ENCODE peak calls at places on chromosomes 7 and 10, in six cellular contexts. P is HCT116, D is IMR-90, L is heart left ventricle, V is endothelial cell of umbilical vein, N is body of pancreas. B is an unnamed sample.

GRCh38 chr10:90302758-90303443 is 554.9 kb downstream of the HTR7 start:
- DNase-seq in D (no peak), N (no peak), P (no peak), V (no peak), L (no peak), B (no peak)

GRCh38 chr7:100370303-100370702 is 3.0 kb upstream of the PILRA start:
- DNase-seq in V (no peak), P (no peak), L (no peak), N (no peak), D (no peak), B (no peak)

GRCh38 chr7:2934211-2934731 is 90.2 kb upstream of the GNA12 start:
- DNase-seq in V (peak; percentile 44), D (peak; percentile 70), P (peak; percentile 8), N (no peak), L (no peak), B (no peak)

GRCh38 chr10:1846050-1846449 is 108.7 kb upstream of the ADARB2 start:
- DNase-seq in N (no peak), L (no peak), D (no peak), P (no peak), V (no peak), B (no peak)

GRCh38 chr7:34066968-34067367 is 161.6 kb downstream of the BMPER start:
- DNase-seq in V (no peak), D (no peak), N (no peak), P (no peak), L (no peak), B (no peak)

GRCh38 chr7:17552952-17553351 is 254.5 kb downstream of the AHR start:
- DNase-seq in D (no peak), P (no peak), V (no peak), L (no peak), N (no peak), B (no peak)

GRCh38 chr7:139060838-139061237 is 25.0 kb upstream of the ZC3HAV1L start:
- DNase-seq in V (peak; percentile 24), L (no peak), N (no peak), P (no peak), D (peak; percentile 37), B (no peak)

GRCh38 chr10:34396669-34397068 is 418.4 kb downstream of the PARD3 start:
- DNase-seq in D (no peak), V (no peak), L (no peak), N (no peak), P (no peak), B (no peak)

GRCh38 chr7:27161214-27161720 is 4.1 kb downstream of the HOXA9 start:
- DNase-seq in N (no peak), V (no peak), D (no peak), P (no peak), L (no peak), B (peak; percentile 31)

GRCh38 chr10:35605191-35605590 is at the start of gene GJD4:
- DNase-seq in V (no peak), D (no peak), N (no peak), L (no peak), P (no peak), B (no peak)

GRCh38 chr10:49023752-49024151 is 84.1 kb upstream of the LRRC18 start:
- DNase-seq in N (no peak), D (peak; percentile 30), V (no peak), P (no peak), L (no peak), B (peak; percentile 54)

GRCh38 chr7:2956526-2957368 is 86.9 kb downstream of the CARD11 start:
- DNase-seq in P (peak; percentile 15), L (no peak), V (peak; percentile 46), N (no peak), D (peak; percentile 67), B (no peak)

GRCh38 chr10:30557884-30558283 is 71.7 kb downstream of the LYZL2 start:
- DNase-seq in V (no peak), D (peak; percentile 47), L (no peak), P (no peak), N (no peak), B (no peak)

GRCh38 chr10:131881104-131881880 is 19.5 kb upstream of the PPP2R2D start:
- DNase-seq in V (no peak), P (no peak), L (no peak), N (no peak), D (no peak), B (peak; percentile 9)

GRCh38 chr10:119104653-119105024 is 726 bp downstream of the DENND10 start:
- DNase-seq in L (peak; percentile 24), V (peak; percentile 50), P (no peak), N (peak; percentile 25), D (no peak), B (no peak)

GRCh38 chr7:101898019-101898575 is 80.7 kb downstream of the CUX1 start:
- DNase-seq in D (no peak), N (no peak), V (peak; percentile 50), P (no peak), L (no peak), B (no peak)

DNA sequence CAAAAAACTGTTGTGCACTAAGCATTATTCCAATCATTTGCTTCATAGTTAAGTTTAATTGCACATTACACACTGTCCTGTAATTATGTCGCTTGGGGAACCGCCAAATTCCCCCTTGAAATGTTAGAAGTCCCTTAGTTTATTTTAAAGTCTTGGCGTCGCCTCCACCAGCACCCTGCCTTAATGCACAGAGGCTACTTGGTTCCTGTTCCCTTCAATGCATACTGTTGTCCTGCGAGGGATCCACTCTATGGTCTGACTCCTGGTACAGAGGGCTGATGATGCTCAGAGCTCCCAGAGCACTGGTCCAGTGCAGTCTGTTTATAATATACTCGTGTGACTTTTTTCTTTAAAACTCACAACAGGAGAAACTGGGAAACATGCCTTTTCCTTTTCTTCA is 330.6 kb downstream of the ELMO1 start:
- DNase-seq in N (no peak), D (no peak), P (no peak), V (no peak), L (no peak), B (no peak)
- TF ChIP-seq POLR2A in N (no peak), D (no peak), P (no peak), V (no peak), L (no peak), B (no peak)

GRCh38 chr10:5606864-5607263 is 59.5 kb downstream of the ASB13 start:
- DNase-seq in D (no peak), N (no peak), L (no peak), P (no peak), V (no peak), B (no peak)
- TF ChIP-seq CTCF in D (no peak), N (no peak), L (peak; percentile 18), P (no peak), V (no peak), B (no peak)

DNA sequence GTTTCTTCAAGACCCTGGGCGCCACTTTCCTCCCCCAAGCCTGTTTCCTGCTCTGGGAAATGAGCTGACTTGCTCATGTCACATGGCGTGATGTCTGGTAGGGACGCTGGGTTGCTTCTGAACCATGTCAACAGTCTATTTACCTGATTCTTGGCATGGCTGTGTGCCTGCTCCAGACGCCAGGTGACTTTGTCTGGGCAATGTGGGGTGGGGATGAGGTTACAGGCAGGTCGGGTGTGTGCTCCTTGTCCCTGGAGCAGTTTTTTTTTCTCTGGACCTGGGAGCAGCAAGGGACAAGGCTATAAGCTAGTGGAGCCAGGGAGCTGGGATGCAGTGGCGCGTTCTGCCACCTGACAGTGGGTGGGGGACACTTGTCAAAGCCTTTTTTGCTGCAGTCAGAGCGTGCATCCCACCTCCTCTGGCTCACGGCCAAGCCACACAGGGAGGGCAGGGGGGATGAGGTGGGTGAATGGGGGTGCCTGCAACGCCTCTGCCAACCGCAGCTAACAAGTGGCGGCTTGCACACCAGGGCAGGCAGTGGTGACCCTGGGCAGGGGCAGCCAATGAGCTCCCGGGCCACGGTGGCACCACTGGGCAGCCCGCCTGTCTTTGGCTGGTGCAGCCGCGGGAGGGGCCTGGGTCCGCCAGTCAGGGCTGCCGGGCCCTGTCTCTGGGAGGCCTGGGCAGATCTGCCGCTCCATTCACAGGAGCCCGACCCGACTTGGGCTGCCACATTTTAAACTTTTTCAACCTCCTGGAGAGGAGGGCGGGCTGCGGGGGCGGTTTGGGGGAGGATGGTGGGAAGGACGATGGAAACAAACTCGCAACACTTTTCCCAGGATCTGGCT is 22.9 kb downstream of the DNAJB12 start:
- DNase-seq in L (peak; percentile 90), N (peak; percentile 95), V (peak; percentile 86), D (peak; percentile 31), P (peak; percentile 80), B (peak; percentile 77)
- TF ChIP-seq POLR2A in L (peak; percentile 43), N (peak; percentile 18), V (no peak), D (no peak), P (peak; percentile 36), B (no peak)

GRCh38 chr7:123797673-123798526 is 47.1 kb upstream of the HYAL4 start:
- DNase-seq in P (peak; percentile 66), N (no peak), L (no peak), V (peak; percentile 82), D (peak; percentile 78), B (no peak)
- TF ChIP-seq CTCF in P (peak; percentile 41), N (peak; percentile 74), L (peak; percentile 68), V (no peak), D (peak; percentile 61), B (no peak)

GRCh38 chr10:73096452-73097304 is at the start of gene P4HA1:
- DNase-seq in D (peak; percentile 96), V (peak; percentile 99), L (peak; percentile 99), P (peak; percentile 91), N (peak; percentile 98), B (peak; percentile 99)

GRCh38 chr10:73094986-73095478 is 1.6 kb downstream of the P4HA1 start:
- DNase-seq in P (no peak), N (no peak), D (no peak), V (no peak), L (no peak), B (no peak)

GRCh38 chr10:73097305-73097670 is 622 bp upstream of the P4HA1 start:
- DNase-seq in L (no peak), P (no peak), N (no peak), V (no peak), D (no peak), B (no peak)

GRCh38 chr10:73095479-73096021 is 1.1 kb downstream of the P4HA1 start:
- DNase-seq in L (peak; percentile 70), P (no peak), V (peak; percentile 75), N (peak; percentile 44), D (peak; percentile 82), B (peak; percentile 63)

DNA sequence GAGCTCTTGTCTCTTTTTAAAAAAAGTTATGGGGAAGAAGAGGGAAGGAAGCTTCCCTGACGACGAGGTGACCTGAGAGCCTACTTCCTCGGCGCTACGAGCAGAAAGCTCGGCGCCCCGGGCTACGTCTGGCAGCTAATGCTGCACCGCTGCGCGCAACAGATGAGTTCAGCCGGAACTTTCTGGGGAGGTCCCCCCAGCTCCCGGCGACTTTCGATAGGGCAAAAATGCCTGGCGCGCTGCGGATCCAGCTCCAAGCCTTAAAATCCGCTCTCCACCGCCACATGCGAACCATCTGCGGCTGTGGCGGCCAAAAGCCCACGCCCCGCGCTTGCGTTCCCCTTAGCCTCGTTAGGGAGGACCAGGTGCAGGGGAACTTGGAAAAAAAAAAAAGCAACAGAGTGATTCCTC is 620 bp downstream of the P4HA1 start:
- DNase-seq in L (peak; percentile 77), D (peak; percentile 60), V (peak; percentile 70), N (peak; percentile 67), P (no peak), B (peak; percentile 72)
- TF ChIP-seq POLR2A in L (no peak), D (no peak), V (no peak), N (no peak), P (no peak), B (no peak)

B was measured in ovary.